ENCODE peak calls at places on chromosomes 11 and 22, in five cellular contexts. D is SW 1271; W is upper lobe of right lung; O is GDM1; B is stimulated activated CD8-positive, alpha-beta memory T cell treated with anti-CD3 and anti-CD28 coated beads, Interleukin-4, amount 100 ng/mL, for 1 hour. L is an unnamed sample.

GRCh38 chr22:35421121-35421520 is 21.2 kb downstream of the MCM5 start:
- DNase-seq in D (no peak), W (no peak), O (no peak), B (no peak), L (no peak)

GRCh38 chr11:14653090-14653489 is 9.5 kb downstream of the PDE3B start:
- DNase-seq in D (no peak), W (no peak), O (no peak), B (no peak), L (no peak)

GRCh38 chr11:113623114-113623513 is 83.0 kb downstream of the TMPRSS5 start:
- DNase-seq in D (no peak), W (no peak), O (no peak), B (no peak), L (no peak)

GRCh38 chr22:25661067-25661466 is 80.9 kb upstream of the MYO18B start:
- DNase-seq in D (no peak), W (no peak), O (no peak), B (no peak), L (no peak)

GRCh38 chr11:111422494-111423249 is 43.6 kb upstream of the POU2AF1 start:
- DNase-seq in D (peak), W (peak), O (peak), B (no peak), L (no peak)

GRCh38 chr11:804599-804964 is 449 bp downstream of the PIDD1 start:
- DNase-seq in D (no peak), W (no peak), O (no peak), B (no peak), L (no peak)

GRCh38 chr22:41028841-41029240 is 63.6 kb upstream of the EP300 start:
- DNase-seq in D (peak), W (no peak), O (no peak), B (no peak), L (no peak)

GRCh38 chr11:110355011-110355744 is 58.8 kb upstream of the RDX start:
- DNase-seq in D (no peak), W (no peak), O (no peak), B (no peak), L (no peak)

GRCh38 chr11:68960299-68961071 is 20.3 kb downstream of the MRGPRD start:
- DNase-seq in D (no peak), W (no peak), O (no peak), B (no peak), L (no peak)

GRCh38 chr11:128299132-128299726 is 288.1 kb downstream of the ETS1 start:
- DNase-seq in D (no peak), W (no peak), O (no peak), B (no peak), L (no peak)

GRCh38 chr22:47197735-47198500 is 435.5 kb downstream of the TBC1D22A start:
- DNase-seq in D (no peak), W (peak), O (no peak), B (no peak), L (no peak)

GRCh38 chr22:16717699-16718558 is 107.3 kb downstream of the XKR3 start:
- DNase-seq in D (no peak), W (no peak), O (no peak), B (no peak), L (no peak)

GRCh38 chr11:581342-581741 is 5.1 kb downstream of the PHRF1 start:
- DNase-seq in D (no peak), W (no peak), O (no peak), B (no peak), L (no peak)

GRCh38 chr11:103384652-103385051 is 275.4 kb downstream of the DYNC2H1 start:
- DNase-seq in D (no peak), W (no peak), O (no peak), B (no peak), L (no peak)

GRCh38 chr11:86918943-86919342 is 36.3 kb downstream of the FZD4 start:
- DNase-seq in D (no peak), W (no peak), O (no peak), B (no peak), L (no peak)

GRCh38 chr11:118006153-118006534 is 19.9 kb downstream of the IL10RA start:
- DNase-seq in D (no peak), W (no peak), O (no peak), B (no peak), L (no peak)

GRCh38 chr11:27720277-27720830 is 20.1 kb upstream of the BDNF start:
- DNase-seq in D (no peak), W (no peak), O (no peak), B (no peak), L (no peak)

GRCh38 chr11:17171916-17172315 is 35.9 kb downstream of the PIK3C2A start:
- DNase-seq in D (peak), W (no peak), O (no peak), B (no peak), L (no peak)

GRCh38 chr11:79431535-79431934 is 9.3 kb downstream of the TENM4 start:
- DNase-seq in D (no peak), W (no peak), O (no peak), B (no peak), L (peak)

GRCh38 chr11:13337986-13338436 is 60.4 kb downstream of the BMAL1 start:
- DNase-seq in D (peak), W (no peak), O (no peak), B (no peak), L (no peak)

GRCh38 chr11:33454264-33454663 is 197.1 kb downstream of the HIPK3 start:
- DNase-seq in D (no peak), W (no peak), O (no peak), B (no peak), L (no peak)

GRCh38 chr11:134337051-134337450 is 5.3 kb downstream of the GLB1L2 start:
- DNase-seq in D (no peak), W (no peak), O (no peak), B (no peak), L (no peak)

L was measured in keratinocyte.